ENCODE peak calls at places on chromosomes 3 and 15, in five cellular contexts. R is tibial artery, U is NCI-H1105 treated with DMSO at 0.1 percent for 48 hours, C is HTR-8/SVneo, Y is GM23248. L is an unnamed sample.
A peak's percentile ranks its signal among the peaks of the same experiment; 100 is the strongest.

GRCh38 chr3:99699841-99700240 is 61.4 kb downstream of the COL8A1 start:
- DNase-seq in C (no peak), R (no peak), U (no peak), Y (peak; percentile 80), L (peak; percentile 74)

GRCh38 chr3:111072016-111072891 is 638 bp downstream of the NECTIN3 start:
- DNase-seq in R (peak; percentile 29), Y (peak; percentile 70), U (peak; percentile 65), C (no peak), L (peak; percentile 39)

GRCh38 chr3:112958749-112959560 is 15.9 kb downstream of the CD200R1 start:
- DNase-seq in U (no peak), C (no peak), R (no peak), Y (no peak), L (no peak)

GRCh38 chr3:168996622-168997021 is 666.9 kb downstream of the MECOM start:
- DNase-seq in C (no peak), R (no peak), Y (no peak), U (no peak), L (peak; percentile 31)

GRCh38 chr3:110506890-110507289 is 564.7 kb upstream of the NECTIN3 start:
- DNase-seq in U (no peak), C (no peak), R (no peak), Y (no peak), L (no peak)

GRCh38 chr3:184659797-184660301 is 52.0 kb downstream of the MAGEF1 start:
- DNase-seq in C (peak; percentile 89), R (no peak), U (no peak), Y (no peak), L (no peak)

GRCh38 chr15:29045717-29046116 is 159.9 kb downstream of the APBA2 start:
- DNase-seq in C (peak; percentile 26), Y (peak; percentile 39), U (no peak), R (no peak), L (no peak)

GRCh38 chr15:38168472-38169057 is 84.1 kb upstream of the SPRED1 start:
- DNase-seq in R (no peak), Y (peak; percentile 19), U (no peak), C (no peak), L (no peak)